ENCODE peak calls at places on chromosome 5, in five cellular contexts. V is CD8-positive, alpha-beta memory T cell; B is substantia nigra; K is ELF-1; Z is stimulated activated CD8-positive, alpha-beta memory T cell treated with anti-CD3 and anti-CD28 coated beads, Interleukin-15, amount 100 ng/mL, for 1 hour. X is an unnamed sample.

GRCh38 chr5:7495133-7495521 is 99.2 kb downstream of the ADCY2 start:
- DNase-seq in V (no peak), B (no peak), K (no peak), Z (no peak), X (no peak)

GRCh38 chr5:135433626-135434426 is 13.3 kb downstream of the DCANP1 start:
- DNase-seq in V (no peak), B (peak), K (peak), Z (no peak), X (no peak)

GRCh38 chr5:73528248-73528647 is 30.0 kb downstream of the BTF3 start:
- DNase-seq in V (no peak), B (no peak), K (no peak), Z (no peak), X (no peak)

GRCh38 chr5:149113669-149114068 is 27.6 kb upstream of the ABLIM3 start:
- DNase-seq in V (no peak), B (no peak), K (no peak), Z (no peak), X (no peak)

GRCh38 chr5:21802869-21803490 is 1050.2 kb downstream of the CDH12 start:
- DNase-seq in V (no peak), B (no peak), K (no peak), Z (no peak), X (peak)

GRCh38 chr5:177496111-177497010 is 1.0 kb downstream of the PDLIM7 start:
- DNase-seq in V (no peak), B (no peak), K (peak), Z (no peak), X (no peak)

GRCh38 chr5:76765249-76765648 is 49.3 kb downstream of the F2R start:
- DNase-seq in V (no peak), B (no peak), K (no peak), Z (no peak), X (no peak)

GRCh38 chr5:151094054-151094858 is 13.4 kb upstream of the TNIP1 start:
- DNase-seq in V (peak), B (no peak), K (peak), Z (no peak), X (no peak)

GRCh38 chr5:55934117-55934613 is 60.6 kb downstream of the IL6ST start:
- DNase-seq in V (no peak), B (no peak), K (no peak), Z (no peak), X (no peak)

GRCh38 chr5:72611111-72611724 is 104.0 kb upstream of the ZNF366 start:
- DNase-seq in V (peak), B (peak), K (peak), Z (no peak), X (peak)

GRCh38 chr5:44845777-44846176 is 37.0 kb downstream of the MRPS30 start:
- DNase-seq in V (no peak), B (no peak), K (no peak), Z (no peak), X (no peak)

GRCh38 chr5:57716661-57717060 is 234.1 kb upstream of the ACTBL2 start:
- DNase-seq in V (no peak), B (no peak), K (no peak), Z (no peak), X (no peak)

GRCh38 chr5:181151146-181151545 is 3.8 kb downstream of the OR2V2 start:
- DNase-seq in V (no peak), B (no peak), K (peak), Z (no peak), X (no peak)

GRCh38 chr5:65098393-65098792 is 329.7 kb downstream of the CWC27 start:
- DNase-seq in V (no peak), B (no peak), K (no peak), Z (no peak), X (no peak)

GRCh38 chr5:172849636-172850453 is 15.8 kb downstream of the ERGIC1 start:
- DNase-seq in V (no peak), B (peak), K (no peak), Z (no peak), X (no peak)

GRCh38 chr5:315488-316209 is 5.9 kb upstream of the AHRR start:
- DNase-seq in V (no peak), B (no peak), K (no peak), Z (no peak), X (no peak)

GRCh38 chr5:172102913-172103629 is 85.0 kb downstream of the STK10 start:
- DNase-seq in V (no peak), B (peak), K (peak), Z (no peak), X (no peak)

GRCh38 chr5:140554454-140554853 is 2.8 kb downstream of the SRA1 start:
- DNase-seq in V (no peak), B (no peak), K (no peak), Z (no peak), X (no peak)

GRCh38 chr5:78628260-78629024 is 20.1 kb downstream of the LHFPL2 start:
- DNase-seq in V (no peak), B (no peak), K (peak), Z (no peak), X (no peak)

GRCh38 chr5:77514457-77514856 is 22.3 kb upstream of the WDR41 start:
- DNase-seq in V (no peak), B (no peak), K (no peak), Z (no peak), X (no peak)

GRCh38 chr5:139738777-139739611 is 56.6 kb upstream of the PSD2 start:
- DNase-seq in V (no peak), B (peak), K (no peak), Z (no peak), X (no peak)

GRCh38 chr5:150553402-150553801 is 45.5 kb downstream of the NDST1 start:
- DNase-seq in V (no peak), B (no peak), K (no peak), Z (no peak), X (no peak)

GRCh38 chr5:24388448-24388847 is 256.3 kb downstream of the CDH10 start:
- DNase-seq in V (no peak), B (no peak), K (no peak), Z (no peak), X (no peak)

GRCh38 chr5:168140256-168140655 is 151.2 kb upstream of the WWC1 start:
- DNase-seq in V (no peak), B (no peak), K (no peak), Z (no peak), X (no peak)

GRCh38 chr5:122419195-122419894 is 107.3 kb downstream of the SNCAIP start:
- DNase-seq in V (no peak), B (no peak), K (no peak), Z (no peak), X (no peak)

GRCh38 chr5:94094793-94095441 is 353.5 kb upstream of the POU5F2 start:
- DNase-seq in V (no peak), B (no peak), K (no peak), Z (no peak), X (no peak)

GRCh38 chr5:61409568-61409967 is 77.5 kb downstream of the ZSWIM6 start:
- DNase-seq in V (no peak), B (no peak), K (peak), Z (no peak), X (no peak)

GRCh38 chr5:58094031-58094430 is 365.9 kb downstream of the PLK2 start:
- DNase-seq in V (no peak), B (no peak), K (no peak), Z (no peak), X (no peak)

GRCh38 chr5:17316973-17317459 is 99.6 kb downstream of the BASP1 start:
- DNase-seq in V (no peak), B (no peak), K (no peak), Z (no peak), X (no peak)

GRCh38 chr5:125310749-125311148 is 564.3 kb upstream of the ZNF608 start:
- DNase-seq in V (no peak), B (no peak), K (no peak), Z (no peak), X (no peak)

GRCh38 chr5:58795327-58795726 is 212.5 kb downstream of the RAB3C start:
- DNase-seq in V (no peak), B (no peak), K (no peak), Z (no peak), X (no peak)

GRCh38 chr5:96114736-96115466 is 153.2 kb upstream of the ELL2 start:
- DNase-seq in V (no peak), B (no peak), K (no peak), Z (no peak), X (no peak)

GRCh38 chr5:556909-557441 is 32.7 kb upstream of the SLC9A3 start:
- DNase-seq in V (no peak), B (no peak), K (no peak), Z (no peak), X (no peak)

GRCh38 chr5:60487885-60488425 is 212.0 kb downstream of the DEPDC1B start:
- DNase-seq in V (no peak), B (no peak), K (no peak), Z (no peak), X (no peak)